ENCODE peak calls at places on chromosomes 16 and 17, in seven cellular contexts. One of them, this sample, is unnamed.

GRCh38 chr17:56597495-56597990 is 4.0 kb downstream of the NOG start:
- DNase-seq in mesendoderm: peak; percentile 82
- DNase-seq in neuronal stem cell: peak; percentile 57
- DNase-seq in IMR-90: peak; percentile 26
- DNase-seq in mesenchymal stem cell: peak; percentile 34
- DNase-seq in H1: peak; percentile 55
- DNase-seq in H9: peak; percentile 66
- DNase-seq in this sample: peak; percentile 94

GRCh38 chr17:47812146-47812920 is 9.3 kb downstream of the OSBPL7 start:
- DNase-seq in mesendoderm: no peak
- DNase-seq in neuronal stem cell: no peak
- DNase-seq in IMR-90: no peak
- DNase-seq in mesenchymal stem cell: no peak
- DNase-seq in H1: no peak
- DNase-seq in H9: peak; percentile 24
- DNase-seq in this sample: no peak

GRCh38 chr16:53865492-53865863 is 161.5 kb downstream of the FTO start:
- DNase-seq in mesendoderm: peak; percentile 85
- DNase-seq in neuronal stem cell: no peak
- DNase-seq in IMR-90: no peak
- DNase-seq in mesenchymal stem cell: peak; percentile 53
- DNase-seq in H1: no peak
- DNase-seq in H9: no peak
- DNase-seq in this sample: no peak

GRCh38 chr17:59439711-59440110 is 108.3 kb downstream of the YPEL2 start:
- DNase-seq in mesendoderm: no peak
- DNase-seq in neuronal stem cell: no peak
- DNase-seq in IMR-90: peak; percentile 31
- DNase-seq in mesenchymal stem cell: peak; percentile 19
- DNase-seq in H1: no peak
- DNase-seq in H9: no peak
- DNase-seq in this sample: peak; percentile 3

GRCh38 chr16:54808890-54809289 is 121.8 kb upstream of the IRX5 start:
- DNase-seq in mesendoderm: no peak
- DNase-seq in neuronal stem cell: no peak
- DNase-seq in IMR-90: no peak
- DNase-seq in mesenchymal stem cell: no peak
- DNase-seq in H1: no peak
- DNase-seq in H9: no peak
- DNase-seq in this sample: no peak

GRCh38 chr17:38844261-38844757 is 9.2 kb downstream of the RPL23 start:
- DNase-seq in mesendoderm: peak; percentile 38
- DNase-seq in neuronal stem cell: no peak
- DNase-seq in IMR-90: no peak
- DNase-seq in mesenchymal stem cell: peak; percentile 17
- DNase-seq in H1: no peak
- DNase-seq in H9: no peak
- DNase-seq in this sample: no peak

GRCh38 chr17:35286120-35286781 is 43.4 kb downstream of the SLFN5 start:
- DNase-seq in mesendoderm: peak; percentile 5
- DNase-seq in neuronal stem cell: no peak
- DNase-seq in IMR-90: peak; percentile 20
- DNase-seq in mesenchymal stem cell: no peak
- DNase-seq in H1: no peak
- DNase-seq in H9: no peak
- DNase-seq in this sample: no peak

GRCh38 chr17:58083491-58084316 is 485 bp downstream of the DYNLL2 start:
- DNase-seq in mesendoderm: peak; percentile 35
- DNase-seq in neuronal stem cell: no peak
- DNase-seq in IMR-90: peak; percentile 43
- DNase-seq in mesenchymal stem cell: peak; percentile 77
- DNase-seq in H1: peak; percentile 58
- DNase-seq in H9: peak; percentile 33
- DNase-seq in this sample: peak; percentile 18

GRCh38 chr16:64278196-64278595 is 843.7 kb downstream of the CDH11 start:
- DNase-seq in mesendoderm: no peak
- DNase-seq in neuronal stem cell: no peak
- DNase-seq in IMR-90: peak; percentile 48
- DNase-seq in mesenchymal stem cell: peak; percentile 26
- DNase-seq in H1: no peak
- DNase-seq in H9: no peak
- DNase-seq in this sample: no peak

GRCh38 chr17:21453144-21453982 is 77.2 kb downstream of the KCNJ12 start:
- DNase-seq in mesendoderm: no peak
- DNase-seq in neuronal stem cell: no peak
- DNase-seq in IMR-90: no peak
- DNase-seq in mesenchymal stem cell: no peak
- DNase-seq in H1: no peak
- DNase-seq in H9: peak; percentile 27
- DNase-seq in this sample: no peak

GRCh38 chr17:41397003-41397665 is at the start of gene KRT31:
- DNase-seq in mesendoderm: no peak
- DNase-seq in neuronal stem cell: no peak
- DNase-seq in IMR-90: no peak
- DNase-seq in mesenchymal stem cell: no peak
- DNase-seq in H1: no peak
- DNase-seq in H9: no peak
- DNase-seq in this sample: no peak

GRCh38 chr17:62965149-62965648 is 836 bp upstream of the TANC2 start:
- DNase-seq in mesendoderm: no peak
- DNase-seq in neuronal stem cell: no peak
- DNase-seq in IMR-90: peak; percentile 52
- DNase-seq in mesenchymal stem cell: peak; percentile 25
- DNase-seq in H1: no peak
- DNase-seq in H9: no peak
- DNase-seq in this sample: peak; percentile 38

GRCh38 chr16:87686697-87687570 is 78.9 kb downstream of the KLHDC4 start:
- DNase-seq in mesendoderm: no peak
- DNase-seq in neuronal stem cell: no peak
- DNase-seq in IMR-90: no peak
- DNase-seq in mesenchymal stem cell: no peak
- DNase-seq in H1: no peak
- DNase-seq in H9: no peak
- DNase-seq in this sample: no peak

GRCh38 chr16:1450218-1450617 is 5.9 kb upstream of the CCDC154 start:
- DNase-seq in mesendoderm: no peak
- DNase-seq in neuronal stem cell: no peak
- DNase-seq in IMR-90: no peak
- DNase-seq in mesenchymal stem cell: no peak
- DNase-seq in H1: peak; percentile 77
- DNase-seq in H9: no peak
- DNase-seq in this sample: no peak

GRCh38 chr17:73786286-73786743 is 142.1 kb upstream of the SDK2 start:
- DNase-seq in mesendoderm: peak; percentile 70
- DNase-seq in neuronal stem cell: peak; percentile 71
- DNase-seq in IMR-90: no peak
- DNase-seq in mesenchymal stem cell: no peak
- DNase-seq in H1: peak; percentile 81
- DNase-seq in H9: peak; percentile 80
- DNase-seq in this sample: no peak

GRCh38 chr16:88759245-88759975 is 25.6 kb downstream of the PIEZO1 start:
- DNase-seq in mesendoderm: peak; percentile 70
- DNase-seq in neuronal stem cell: no peak
- DNase-seq in IMR-90: peak; percentile 49
- DNase-seq in mesenchymal stem cell: peak; percentile 81
- DNase-seq in H1: no peak
- DNase-seq in H9: peak; percentile 78
- DNase-seq in this sample: no peak

GRCh38 chr16:19375561-19376158 is 42.0 kb upstream of the TMC5 start:
- DNase-seq in mesendoderm: peak; percentile 53
- DNase-seq in neuronal stem cell: peak; percentile 56
- DNase-seq in IMR-90: peak; percentile 56
- DNase-seq in mesenchymal stem cell: peak; percentile 64
- DNase-seq in H1: no peak
- DNase-seq in H9: peak; percentile 30
- DNase-seq in this sample: peak; percentile 71

GRCh38 chr17:60244656-60245055 is 94.9 kb downstream of the CA4 start:
- DNase-seq in mesendoderm: no peak
- DNase-seq in neuronal stem cell: no peak
- DNase-seq in IMR-90: no peak
- DNase-seq in mesenchymal stem cell: no peak
- DNase-seq in H1: no peak
- DNase-seq in H9: no peak
- DNase-seq in this sample: no peak

GRCh38 chr17:11264183-11264871 is 23.3 kb downstream of the SHISA6 start:
- DNase-seq in mesendoderm: peak; percentile 47
- DNase-seq in neuronal stem cell: no peak
- DNase-seq in IMR-90: no peak
- DNase-seq in mesenchymal stem cell: no peak
- DNase-seq in H1: no peak
- DNase-seq in H9: no peak
- DNase-seq in this sample: no peak

GRCh38 chr17:78390241-78391050 is 12.0 kb downstream of the PGS1 start:
- DNase-seq in mesendoderm: peak; percentile 96
- DNase-seq in neuronal stem cell: no peak
- DNase-seq in IMR-90: peak; percentile 100
- DNase-seq in mesenchymal stem cell: peak; percentile 100
- DNase-seq in H1: no peak
- DNase-seq in H9: peak; percentile 62
- DNase-seq in this sample: peak; percentile 48

GRCh38 chr16:57061084-57061905 is 31.1 kb upstream of the CPNE2 start:
- DNase-seq in mesendoderm: no peak
- DNase-seq in neuronal stem cell: no peak
- DNase-seq in IMR-90: peak; percentile 19
- DNase-seq in mesenchymal stem cell: peak; percentile 50
- DNase-seq in H1: no peak
- DNase-seq in H9: no peak
- DNase-seq in this sample: peak; percentile 18

GRCh38 chr17:43416998-43417891 is 18.5 kb downstream of the ARL4D start:
- DNase-seq in mesendoderm: no peak
- DNase-seq in neuronal stem cell: no peak
- DNase-seq in IMR-90: peak; percentile 37
- DNase-seq in mesenchymal stem cell: no peak
- DNase-seq in H1: no peak
- DNase-seq in H9: no peak
- DNase-seq in this sample: no peak

GRCh38 chr17:80008383-80008840 is 27.3 kb downstream of the TBC1D16 start:
- DNase-seq in mesendoderm: peak; percentile 83
- DNase-seq in neuronal stem cell: peak; percentile 62
- DNase-seq in IMR-90: peak; percentile 48
- DNase-seq in mesenchymal stem cell: peak; percentile 69
- DNase-seq in H1: peak; percentile 98
- DNase-seq in H9: peak; percentile 93
- DNase-seq in this sample: peak; percentile 86

GRCh38 chr17:39627170-39627716 is 491 bp downstream of the PPP1R1B start:
- DNase-seq in mesendoderm: no peak
- DNase-seq in neuronal stem cell: no peak
- DNase-seq in IMR-90: no peak
- DNase-seq in mesenchymal stem cell: no peak
- DNase-seq in H1: no peak
- DNase-seq in H9: peak; percentile 32
- DNase-seq in this sample: no peak

GRCh38 chr17:79501910-79502309 is 108.9 kb downstream of the RBFOX3 start:
- DNase-seq in mesendoderm: no peak
- DNase-seq in neuronal stem cell: no peak
- DNase-seq in IMR-90: no peak
- DNase-seq in mesenchymal stem cell: no peak
- DNase-seq in H1: no peak
- DNase-seq in H9: no peak
- DNase-seq in this sample: no peak

GRCh38 chr17:77086433-77087010 is 54.2 kb upstream of the SEC14L1 start:
- DNase-seq in mesendoderm: peak; percentile 85
- DNase-seq in neuronal stem cell: peak; percentile 61
- DNase-seq in IMR-90: peak; percentile 72
- DNase-seq in mesenchymal stem cell: peak; percentile 80
- DNase-seq in H1: peak; percentile 99
- DNase-seq in H9: peak; percentile 97
- DNase-seq in this sample: peak; percentile 81
- H3K9ac ChIP-seq in mesendoderm: no peak overlapping the region
- H3K9ac ChIP-seq in neuronal stem cell: no peak overlapping the region
- H3K9ac ChIP-seq in IMR-90: no peak overlapping the region
- H3K9ac ChIP-seq in mesenchymal stem cell: peak overlapping the region; percentile 71
- H3K9ac ChIP-seq in H1: no peak overlapping the region
- H3K9ac ChIP-seq in H9: no peak overlapping the region
- H3K9ac ChIP-seq in this sample: no peak overlapping the region

DNA sequence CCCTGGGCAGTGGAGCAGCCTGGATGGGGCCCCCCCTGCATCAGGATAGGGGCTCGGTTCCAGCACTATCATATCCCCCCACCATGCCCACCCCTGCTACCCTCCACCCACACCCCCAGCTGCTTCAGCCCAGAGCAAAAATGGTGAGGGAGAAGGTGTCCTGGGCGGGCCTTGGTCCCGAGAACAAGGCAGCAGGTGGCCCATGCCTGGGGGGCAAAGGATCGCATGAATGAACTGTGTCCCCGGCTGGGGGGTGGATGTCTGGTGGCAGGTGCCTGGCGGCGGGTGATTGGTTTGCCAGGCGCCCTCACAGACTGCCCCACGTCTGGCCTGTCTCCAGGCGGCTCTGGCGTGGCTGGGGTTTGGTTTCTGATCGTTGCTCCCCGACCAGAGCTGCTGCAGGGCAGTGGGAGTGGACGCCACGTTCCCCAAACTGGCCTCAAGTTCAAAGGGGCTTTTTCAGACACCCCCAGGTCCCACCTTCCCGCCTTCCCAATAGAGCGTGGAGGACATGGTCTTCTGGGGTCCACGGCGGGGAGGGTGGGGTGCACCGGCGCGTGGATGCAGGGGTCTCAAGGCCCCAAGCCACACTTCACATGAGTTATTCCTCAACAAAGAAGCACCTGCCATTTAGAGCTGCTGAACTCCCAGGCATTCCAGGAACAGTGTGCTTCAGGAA is 12.6 kb downstream of the UTS2R start:
- DNase-seq in mesendoderm: no peak
- DNase-seq in neuronal stem cell: no peak
- DNase-seq in IMR-90: no peak
- DNase-seq in mesenchymal stem cell: no peak
- DNase-seq in H1: no peak
- DNase-seq in H9: no peak
- DNase-seq in this sample: no peak
- H4K8ac ChIP-seq in mesendoderm: no peak overlapping the region
- H4K8ac ChIP-seq in neuronal stem cell: no peak overlapping the region
- H4K8ac ChIP-seq in IMR-90: no peak overlapping the region
- H4K8ac ChIP-seq in mesenchymal stem cell: no peak overlapping the region
- H4K8ac ChIP-seq in H1: peak overlapping the region; percentile 36
- H4K8ac ChIP-seq in H9: no peak overlapping the region
- H4K8ac ChIP-seq in this sample: no peak overlapping the region

GRCh38 chr17:45308016-45308365 is 8.8 kb downstream of the MAP3K14 start:
- DNase-seq in mesendoderm: no peak
- DNase-seq in neuronal stem cell: no peak
- DNase-seq in IMR-90: no peak
- DNase-seq in mesenchymal stem cell: no peak
- DNase-seq in H1: no peak
- DNase-seq in H9: no peak
- DNase-seq in this sample: peak; percentile 10
- H3K9ac ChIP-seq in mesendoderm: no peak overlapping the region
- H3K9ac ChIP-seq in neuronal stem cell: no peak overlapping the region
- H3K9ac ChIP-seq in IMR-90: no peak overlapping the region
- H3K9ac ChIP-seq in mesenchymal stem cell: peak overlapping the region; percentile 84
- H3K9ac ChIP-seq in H1: no peak overlapping the region
- H3K9ac ChIP-seq in H9: no peak overlapping the region
- H3K9ac ChIP-seq in this sample: no peak overlapping the region

DNA sequence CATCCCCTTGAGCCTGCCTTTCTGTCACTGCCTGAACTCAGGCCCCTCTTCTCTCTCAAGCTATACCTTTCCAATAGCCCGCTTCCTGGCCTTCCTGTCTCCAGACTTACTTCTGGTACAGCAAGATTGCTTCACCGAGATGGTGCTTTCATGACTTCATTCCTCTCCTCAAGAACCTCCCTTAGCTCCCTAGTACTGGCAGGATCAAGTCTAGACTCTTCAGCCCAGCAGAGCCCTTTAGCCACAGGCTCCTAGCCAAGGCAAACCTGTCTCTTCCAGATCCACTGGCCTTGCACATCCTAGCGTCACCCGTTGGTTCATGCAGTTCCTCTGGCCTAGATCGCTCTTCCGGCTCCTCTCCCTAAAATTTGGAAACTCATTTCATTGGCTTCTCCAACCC is 6.4 kb upstream of the ATP2A3 start:
- DNase-seq in mesendoderm: no peak
- DNase-seq in neuronal stem cell: no peak
- DNase-seq in IMR-90: no peak
- DNase-seq in mesenchymal stem cell: no peak
- DNase-seq in H1: no peak
- DNase-seq in H9: no peak
- DNase-seq in this sample: no peak
- H4K8ac ChIP-seq in mesendoderm: no peak overlapping the region
- H4K8ac ChIP-seq in neuronal stem cell: no peak overlapping the region
- H4K8ac ChIP-seq in IMR-90: no peak overlapping the region
- H4K8ac ChIP-seq in mesenchymal stem cell: no peak overlapping the region
- H4K8ac ChIP-seq in H1: no peak overlapping the region
- H4K8ac ChIP-seq in H9: no peak overlapping the region
- H4K8ac ChIP-seq in this sample: no peak overlapping the region